ENCODE peak calls at places on chromosomes 2 and 18, in seven cellular contexts. One of them, this sample, is unnamed.

GRCh38 chr2:95179451-95179850 is 13.8 kb downstream of the ZNF2 start:
- DNase-seq in body of pancreas: peak; percentile 8
- DNase-seq in fibroblast of lung: no peak
- DNase-seq in GM06990: no peak
- DNase-seq in CD8-positive, alpha-beta memory T cell: no peak
- DNase-seq in K562: no peak
- DNase-seq in PC-3: no peak
- DNase-seq in this sample: no peak

GRCh38 chr2:179129574-179130238 is 79.8 kb upstream of the CCDC141 start:
- DNase-seq in body of pancreas: no peak
- DNase-seq in fibroblast of lung: peak; percentile 3
- DNase-seq in GM06990: no peak
- DNase-seq in CD8-positive, alpha-beta memory T cell: no peak
- DNase-seq in K562: no peak
- DNase-seq in PC-3: peak; percentile 56
- DNase-seq in this sample: no peak

GRCh38 chr2:160306985-160307384 is 106.9 kb upstream of the ITGB6 start:
- DNase-seq in body of pancreas: no peak
- DNase-seq in fibroblast of lung: peak; percentile 82
- DNase-seq in GM06990: no peak
- DNase-seq in CD8-positive, alpha-beta memory T cell: no peak
- DNase-seq in K562: no peak
- DNase-seq in PC-3: no peak
- DNase-seq in this sample: peak; percentile 63

GRCh38 chr2:496729-497128 is 180.5 kb downstream of the TMEM18 start:
- DNase-seq in body of pancreas: no peak
- DNase-seq in fibroblast of lung: no peak
- DNase-seq in GM06990: no peak
- DNase-seq in CD8-positive, alpha-beta memory T cell: no peak
- DNase-seq in K562: no peak
- DNase-seq in PC-3: no peak
- DNase-seq in this sample: no peak

GRCh38 chr2:127261835-127262234 is 32.1 kb downstream of the ERCC3 start:
- DNase-seq in body of pancreas: no peak
- DNase-seq in fibroblast of lung: peak; percentile 28
- DNase-seq in GM06990: no peak
- DNase-seq in CD8-positive, alpha-beta memory T cell: no peak
- DNase-seq in K562: no peak
- DNase-seq in PC-3: no peak
- DNase-seq in this sample: no peak

GRCh38 chr2:156565066-156565710 is 129.0 kb downstream of the GPD2 start:
- DNase-seq in body of pancreas: no peak
- DNase-seq in fibroblast of lung: peak; percentile 98
- DNase-seq in GM06990: no peak
- DNase-seq in CD8-positive, alpha-beta memory T cell: no peak
- DNase-seq in K562: no peak
- DNase-seq in PC-3: peak; percentile 12
- DNase-seq in this sample: no peak

GRCh38 chr18:39481281-39481680 is 1915.7 kb upstream of the CELF4 start:
- DNase-seq in body of pancreas: no peak
- DNase-seq in fibroblast of lung: no peak
- DNase-seq in GM06990: no peak
- DNase-seq in CD8-positive, alpha-beta memory T cell: no peak
- DNase-seq in K562: no peak
- DNase-seq in PC-3: no peak
- DNase-seq in this sample: no peak

GRCh38 chr18:62918361-62918760 is 203.0 kb downstream of the PHLPP1 start:
- DNase-seq in body of pancreas: no peak
- DNase-seq in fibroblast of lung: no peak
- DNase-seq in GM06990: no peak
- DNase-seq in CD8-positive, alpha-beta memory T cell: no peak
- DNase-seq in K562: no peak
- DNase-seq in PC-3: no peak
- DNase-seq in this sample: no peak

GRCh38 chr2:96164459-96165184 is 19.4 kb upstream of the DUSP2 start:
- DNase-seq in body of pancreas: no peak
- DNase-seq in fibroblast of lung: no peak
- DNase-seq in GM06990: peak; percentile 87
- DNase-seq in CD8-positive, alpha-beta memory T cell: peak; percentile 51
- DNase-seq in K562: no peak
- DNase-seq in PC-3: no peak
- DNase-seq in this sample: no peak

GRCh38 chr18:62992877-62993365 is 277.6 kb downstream of the PHLPP1 start:
- DNase-seq in body of pancreas: no peak
- DNase-seq in fibroblast of lung: no peak
- DNase-seq in GM06990: no peak
- DNase-seq in CD8-positive, alpha-beta memory T cell: no peak
- DNase-seq in K562: no peak
- DNase-seq in PC-3: no peak
- DNase-seq in this sample: no peak

GRCh38 chr2:186572705-186573104 is 17.2 kb upstream of the ITGAV start:
- DNase-seq in body of pancreas: no peak
- DNase-seq in fibroblast of lung: no peak
- DNase-seq in GM06990: no peak
- DNase-seq in CD8-positive, alpha-beta memory T cell: no peak
- DNase-seq in K562: no peak
- DNase-seq in PC-3: peak; percentile 70
- DNase-seq in this sample: no peak

GRCh38 chr2:164839914-164840457 is 1.6 kb downstream of the COBLL1 start:
- DNase-seq in body of pancreas: peak; percentile 64
- DNase-seq in fibroblast of lung: peak; percentile 56
- DNase-seq in GM06990: no peak
- DNase-seq in CD8-positive, alpha-beta memory T cell: no peak
- DNase-seq in K562: no peak
- DNase-seq in PC-3: peak; percentile 66
- DNase-seq in this sample: peak; percentile 35

GRCh38 chr2:12169060-12169406 is 422.6 kb downstream of the LPIN1 start:
- DNase-seq in body of pancreas: no peak
- DNase-seq in fibroblast of lung: peak; percentile 93
- DNase-seq in GM06990: no peak
- DNase-seq in CD8-positive, alpha-beta memory T cell: no peak
- DNase-seq in K562: no peak
- DNase-seq in PC-3: no peak
- DNase-seq in this sample: peak; percentile 83

GRCh38 chr18:8709248-8710059 is 4.1 kb downstream of the MTCL1 start:
- DNase-seq in body of pancreas: no peak
- DNase-seq in fibroblast of lung: peak; percentile 56
- DNase-seq in GM06990: no peak
- DNase-seq in CD8-positive, alpha-beta memory T cell: no peak
- DNase-seq in K562: no peak
- DNase-seq in PC-3: no peak
- DNase-seq in this sample: no peak
- H3K27me3 ChIP-seq in body of pancreas: no peaks in the 10 kb centered on the region
- H3K27me3 ChIP-seq in fibroblast of lung: no peaks in the 10 kb centered on the region
- H3K27me3 ChIP-seq in GM06990: no peaks in the 10 kb centered on the region
- H3K27me3 ChIP-seq in CD8-positive, alpha-beta memory T cell: peaks cover 14% of the 10 kb centered on the region
- H3K27me3 ChIP-seq in K562: no peaks in the 10 kb centered on the region
- H3K27me3 ChIP-seq in PC-3: no peaks in the 10 kb centered on the region
- H3K27me3 ChIP-seq in this sample: no peaks in the 10 kb centered on the region

DNA sequence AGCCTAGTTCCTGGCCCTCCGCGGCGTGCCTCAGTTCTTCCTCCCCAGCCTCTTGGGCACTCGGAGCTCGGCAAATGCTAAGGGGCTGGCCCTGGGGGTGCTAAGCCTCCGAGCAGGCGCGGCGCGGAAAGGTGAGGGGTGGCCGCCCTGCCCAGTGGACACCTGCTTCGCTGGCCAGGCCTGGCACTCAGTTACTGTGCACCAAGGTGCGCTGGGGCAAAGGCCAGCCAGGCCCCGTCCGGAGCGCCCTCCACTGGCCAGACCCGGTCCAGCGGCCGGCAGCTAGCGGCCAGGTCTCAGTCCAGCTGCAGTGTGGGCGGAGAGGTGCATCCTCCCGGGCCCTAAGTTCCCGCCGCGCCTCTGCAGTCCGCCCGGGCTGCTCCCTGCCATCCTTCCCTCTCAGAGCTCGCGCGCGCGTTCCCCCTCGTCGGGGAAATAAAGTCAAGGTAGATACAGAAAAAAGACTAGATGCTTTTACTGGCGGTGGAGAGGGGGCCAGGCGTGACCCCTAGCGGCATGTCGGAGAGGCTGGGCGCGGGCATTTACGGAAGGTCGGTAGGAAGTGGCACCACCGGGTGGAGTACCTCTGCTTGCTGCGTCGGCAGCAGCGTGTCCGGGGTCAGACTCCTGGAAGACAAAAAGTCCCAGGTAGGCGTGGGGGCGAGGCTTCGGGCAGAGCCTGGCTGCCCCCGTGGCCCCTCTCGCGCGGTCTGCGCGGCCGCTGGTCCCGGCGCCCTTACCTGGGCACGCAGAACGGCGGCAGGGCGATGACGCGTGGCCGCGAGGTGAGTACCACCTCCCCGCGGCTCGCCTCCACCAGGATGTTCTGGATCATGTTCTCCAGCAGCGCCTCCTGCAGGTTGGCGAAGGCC is 9.4 kb upstream of the CRYBA2 start:
- DNase-seq in body of pancreas: peak; percentile 94
- DNase-seq in fibroblast of lung: peak; percentile 12
- DNase-seq in GM06990: no peak
- DNase-seq in CD8-positive, alpha-beta memory T cell: peak; percentile 17
- DNase-seq in K562: peak; percentile 83
- DNase-seq in PC-3: peak; percentile 74
- DNase-seq in this sample: peak; percentile 22
- H3K27me3 ChIP-seq in body of pancreas: no peaks in the 10 kb centered on the region
- H3K27me3 ChIP-seq in fibroblast of lung: peaks cover 59% of the 10 kb centered on the region
- H3K27me3 ChIP-seq in GM06990: peaks cover 3% of the 10 kb centered on the region
- H3K27me3 ChIP-seq in CD8-positive, alpha-beta memory T cell: peaks cover 42% of the 10 kb centered on the region
- H3K27me3 ChIP-seq in K562: no peaks in the 10 kb centered on the region
- H3K27me3 ChIP-seq in PC-3: peaks cover 18% of the 10 kb centered on the region
- H3K27me3 ChIP-seq in this sample: no peaks in the 10 kb centered on the region

DNA sequence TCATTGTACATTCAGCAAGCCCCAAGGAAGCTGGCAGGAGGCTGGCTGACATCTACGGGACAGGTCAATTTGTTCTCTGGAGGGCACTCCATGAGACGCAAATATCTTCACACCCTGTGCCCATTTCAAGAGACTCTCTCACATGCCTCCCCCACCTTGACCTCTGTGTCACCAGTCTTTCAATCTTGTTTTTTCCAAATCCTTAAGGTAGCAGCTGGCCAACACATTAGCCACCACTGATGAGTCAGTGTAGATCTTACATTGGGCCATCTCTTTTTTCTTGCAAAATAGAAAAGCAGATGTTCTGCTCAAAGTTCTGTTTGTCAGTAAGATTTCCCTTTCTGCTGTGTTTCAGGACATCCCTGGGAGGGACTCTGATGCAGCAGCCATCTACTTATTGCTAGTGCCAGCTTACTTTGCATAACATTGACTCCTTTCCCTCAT is 1.7 kb upstream of the DPP4 start:
- DNase-seq in body of pancreas: no peak
- DNase-seq in fibroblast of lung: peak; percentile 49
- DNase-seq in GM06990: no peak
- DNase-seq in CD8-positive, alpha-beta memory T cell: no peak
- DNase-seq in K562: no peak
- DNase-seq in PC-3: no peak
- DNase-seq in this sample: peak; percentile 28
- H3K27me3 ChIP-seq in body of pancreas: no peaks in the 10 kb centered on the region
- H3K27me3 ChIP-seq in fibroblast of lung: no peaks in the 10 kb centered on the region
- H3K27me3 ChIP-seq in GM06990: no peaks in the 10 kb centered on the region
- H3K27me3 ChIP-seq in CD8-positive, alpha-beta memory T cell: no peaks in the 10 kb centered on the region
- H3K27me3 ChIP-seq in K562: no peaks in the 10 kb centered on the region
- H3K27me3 ChIP-seq in PC-3: no peaks in the 10 kb centered on the region
- H3K27me3 ChIP-seq in this sample: no peaks in the 10 kb centered on the region

DNA sequence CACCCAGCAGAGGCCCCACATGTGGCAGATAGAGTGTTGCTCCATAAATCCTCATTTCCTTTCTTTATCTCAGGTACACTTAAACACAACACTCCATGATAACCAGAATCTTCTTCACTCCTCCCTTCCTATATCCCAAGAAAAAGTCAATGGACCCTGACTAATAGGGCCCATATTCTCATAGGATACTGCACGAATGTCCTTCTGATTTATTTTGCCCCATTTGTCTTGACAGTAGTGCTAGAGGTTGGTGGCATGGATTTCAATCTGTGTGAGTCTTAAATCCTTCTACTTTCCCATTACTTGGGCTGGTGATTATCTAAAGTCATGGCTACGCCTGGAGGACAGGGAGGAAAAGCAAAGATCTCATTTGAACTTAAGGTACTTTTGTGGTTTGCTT is 156.0 kb downstream of the ACOXL start:
- DNase-seq in body of pancreas: no peak
- DNase-seq in fibroblast of lung: no peak
- DNase-seq in GM06990: no peak
- DNase-seq in CD8-positive, alpha-beta memory T cell: no peak
- DNase-seq in K562: no peak
- DNase-seq in PC-3: no peak
- DNase-seq in this sample: no peak
- H3K27me3 ChIP-seq in body of pancreas: no peaks in the 10 kb centered on the region
- H3K27me3 ChIP-seq in fibroblast of lung: no peaks in the 10 kb centered on the region
- H3K27me3 ChIP-seq in GM06990: no peaks in the 10 kb centered on the region
- H3K27me3 ChIP-seq in CD8-positive, alpha-beta memory T cell: no peaks in the 10 kb centered on the region
- H3K27me3 ChIP-seq in K562: no peaks in the 10 kb centered on the region
- H3K27me3 ChIP-seq in PC-3: no peaks in the 10 kb centered on the region
- H3K27me3 ChIP-seq in this sample: peaks cover 24% of the 10 kb centered on the region

GRCh38 chr2:222241471-222241870 is 57.3 kb downstream of the PAX3 start:
- DNase-seq in body of pancreas: no peak
- DNase-seq in fibroblast of lung: no peak
- DNase-seq in GM06990: no peak
- DNase-seq in CD8-positive, alpha-beta memory T cell: no peak
- DNase-seq in K562: no peak
- DNase-seq in PC-3: no peak
- DNase-seq in this sample: no peak

GRCh38 chr2:222241054-222241453 is 57.7 kb downstream of the PAX3 start:
- DNase-seq in body of pancreas: no peak
- DNase-seq in fibroblast of lung: no peak
- DNase-seq in GM06990: no peak
- DNase-seq in CD8-positive, alpha-beta memory T cell: no peak
- DNase-seq in K562: no peak
- DNase-seq in PC-3: no peak
- DNase-seq in this sample: no peak

GRCh38 chr2:222239091-222239490 is 59.7 kb downstream of the PAX3 start:
- DNase-seq in body of pancreas: no peak
- DNase-seq in fibroblast of lung: no peak
- DNase-seq in GM06990: no peak
- DNase-seq in CD8-positive, alpha-beta memory T cell: no peak
- DNase-seq in K562: no peak
- DNase-seq in PC-3: no peak
- DNase-seq in this sample: no peak

GRCh38 chr2:222240676-222241049 is 58.1 kb downstream of the PAX3 start:
- DNase-seq in body of pancreas: no peak
- DNase-seq in fibroblast of lung: no peak
- DNase-seq in GM06990: no peak
- DNase-seq in CD8-positive, alpha-beta memory T cell: no peak
- DNase-seq in K562: no peak
- DNase-seq in PC-3: no peak
- DNase-seq in this sample: no peak

DNA sequence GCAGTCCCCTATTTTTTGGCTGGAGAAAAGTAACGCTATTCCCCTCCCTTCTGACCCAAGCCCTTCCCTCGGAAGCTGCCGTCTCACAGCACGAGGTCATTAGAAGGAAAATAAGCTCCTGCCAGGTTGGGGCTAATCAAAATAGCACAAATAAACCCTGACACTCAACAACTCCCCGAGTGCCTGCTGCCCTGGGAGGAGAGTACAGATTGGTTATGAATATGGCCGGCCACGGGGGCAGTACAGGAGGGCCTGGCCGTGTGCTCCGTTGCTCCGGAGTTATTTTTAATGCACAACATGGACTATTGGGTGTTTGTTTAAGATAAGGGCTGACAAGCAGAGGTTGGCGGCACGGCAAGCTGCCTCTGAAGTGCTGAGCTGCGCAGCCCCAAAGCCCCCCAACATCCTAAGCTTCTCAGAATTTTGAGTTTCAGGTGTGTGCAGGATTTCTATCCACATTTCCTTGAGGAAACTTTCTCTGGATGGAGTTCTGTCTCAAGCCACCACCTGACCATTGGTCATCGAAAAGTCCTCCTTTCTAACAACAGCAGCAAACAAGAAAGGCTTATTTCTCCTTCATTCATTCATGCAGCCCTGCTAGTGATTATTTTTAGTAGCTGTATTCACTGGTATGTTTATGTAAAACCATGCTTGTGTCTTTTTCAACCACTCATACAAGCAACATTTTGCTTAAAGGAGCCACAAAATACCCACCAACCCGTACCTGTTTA is 58.7 kb downstream of the PAX3 start:
- DNase-seq in body of pancreas: peak; percentile 18
- DNase-seq in fibroblast of lung: no peak
- DNase-seq in GM06990: no peak
- DNase-seq in CD8-positive, alpha-beta memory T cell: no peak
- DNase-seq in K562: no peak
- DNase-seq in PC-3: no peak
- DNase-seq in this sample: no peak
- H3K27me3 ChIP-seq in body of pancreas: no peaks in the 10 kb centered on the region
- H3K27me3 ChIP-seq in fibroblast of lung: no peaks in the 10 kb centered on the region
- H3K27me3 ChIP-seq in GM06990: no peaks in the 10 kb centered on the region
- H3K27me3 ChIP-seq in CD8-positive, alpha-beta memory T cell: no peaks in the 10 kb centered on the region
- H3K27me3 ChIP-seq in K562: no peaks in the 10 kb centered on the region
- H3K27me3 ChIP-seq in PC-3: peaks cover 93% of the 10 kb centered on the region
- H3K27me3 ChIP-seq in this sample: no peaks in the 10 kb centered on the region